ENCODE peak calls at places on chromosome 12, in ten cellular contexts. One of them, this sample, is unnamed.

GRCh38 chr12:112418248-112418595 is 525 bp upstream of the PTPN11 start:
- DNase-seq in activated T-helper 1 cell treated with Interleukin-2 at 50 U/mL for 16 hours: no peak
- DNase-seq in fibroblast of mammary gland: no peak
- DNase-seq in AG20443: no peak
- DNase-seq in heart right ventricle: no peak
- DNase-seq in breast epithelium: no peak
- DNase-seq in NCI-H1105: no peak
- DNase-seq in fibroblast of the aortic adventitia: no peak
- DNase-seq in CD8-positive, alpha-beta T cell: no peak
- DNase-seq in anterior cingulate cortex: no peak
- DNase-seq in this sample: no peak

GRCh38 chr12:76653342-76653741 is 93.8 kb upstream of the OSBPL8 start:
- DNase-seq in anterior cingulate cortex: no peak
- DNase-seq in heart right ventricle: no peak
- DNase-seq in fibroblast of the aortic adventitia: no peak
- DNase-seq in breast epithelium: no peak
- DNase-seq in activated T-helper 1 cell treated with Interleukin-2 at 50 U/mL for 16 hours: no peak
- DNase-seq in fibroblast of mammary gland: no peak
- DNase-seq in AG20443: no peak
- DNase-seq in NCI-H1105: no peak
- DNase-seq in CD8-positive, alpha-beta T cell: no peak
- DNase-seq in this sample: no peak

GRCh38 chr12:109947511-109947910 is 47.4 kb downstream of the TCHP start:
- DNase-seq in breast epithelium: no peak
- DNase-seq in fibroblast of the aortic adventitia: peak
- DNase-seq in anterior cingulate cortex: no peak
- DNase-seq in NCI-H1105: no peak
- DNase-seq in activated T-helper 1 cell treated with Interleukin-2 at 50 U/mL for 16 hours: no peak
- DNase-seq in heart right ventricle: no peak
- DNase-seq in AG20443: peak
- DNase-seq in fibroblast of mammary gland: peak
- DNase-seq in CD8-positive, alpha-beta T cell: no peak
- DNase-seq in this sample: no peak

GRCh38 chr12:53776872-53777271 is 25.1 kb upstream of the CISTR start:
- DNase-seq in CD8-positive, alpha-beta T cell: no peak
- DNase-seq in AG20443: no peak
- DNase-seq in breast epithelium: no peak
- DNase-seq in fibroblast of mammary gland: no peak
- DNase-seq in anterior cingulate cortex: no peak
- DNase-seq in activated T-helper 1 cell treated with Interleukin-2 at 50 U/mL for 16 hours: no peak
- DNase-seq in NCI-H1105: no peak
- DNase-seq in heart right ventricle: no peak
- DNase-seq in fibroblast of the aortic adventitia: no peak
- DNase-seq in this sample: no peak

GRCh38 chr12:57590892-57591566 is at the start of gene PIP4K2C:
- DNase-seq in AG20443: peak
- DNase-seq in NCI-H1105: peak
- DNase-seq in fibroblast of the aortic adventitia: peak
- DNase-seq in heart right ventricle: peak
- DNase-seq in fibroblast of mammary gland: peak
- DNase-seq in anterior cingulate cortex: peak
- DNase-seq in breast epithelium: peak
- DNase-seq in CD8-positive, alpha-beta T cell: peak
- DNase-seq in activated T-helper 1 cell treated with Interleukin-2 at 50 U/mL for 16 hours: peak
- DNase-seq in this sample: peak

GRCh38 chr12:57592551-57593165 is 1.7 kb downstream of the PIP4K2C start:
- DNase-seq in heart right ventricle: no peak
- DNase-seq in AG20443: no peak
- DNase-seq in fibroblast of mammary gland: no peak
- DNase-seq in NCI-H1105: no peak
- DNase-seq in CD8-positive, alpha-beta T cell: no peak
- DNase-seq in fibroblast of the aortic adventitia: no peak
- DNase-seq in activated T-helper 1 cell treated with Interleukin-2 at 50 U/mL for 16 hours: no peak
- DNase-seq in breast epithelium: no peak
- DNase-seq in anterior cingulate cortex: no peak
- DNase-seq in this sample: no peak

GRCh38 chr12:21456291-21456780 is 18.9 kb downstream of the PYROXD1 start:
- DNase-seq in fibroblast of mammary gland: no peak
- DNase-seq in breast epithelium: no peak
- DNase-seq in CD8-positive, alpha-beta T cell: peak
- DNase-seq in fibroblast of the aortic adventitia: no peak
- DNase-seq in NCI-H1105: no peak
- DNase-seq in anterior cingulate cortex: no peak
- DNase-seq in AG20443: no peak
- DNase-seq in heart right ventricle: no peak
- DNase-seq in activated T-helper 1 cell treated with Interleukin-2 at 50 U/mL for 16 hours: peak
- DNase-seq in this sample: no peak

GRCh38 chr12:57852195-57852594 is 5.7 kb upstream of the CTDSP2 start:
- DNase-seq in activated T-helper 1 cell treated with Interleukin-2 at 50 U/mL for 16 hours: no peak
- DNase-seq in anterior cingulate cortex: no peak
- DNase-seq in AG20443: no peak
- DNase-seq in breast epithelium: no peak
- DNase-seq in fibroblast of the aortic adventitia: no peak
- DNase-seq in heart right ventricle: peak
- DNase-seq in NCI-H1105: no peak
- DNase-seq in fibroblast of mammary gland: no peak
- DNase-seq in CD8-positive, alpha-beta T cell: no peak
- DNase-seq in this sample: no peak

GRCh38 chr12:113040722-113041168 is 15.8 kb upstream of the DTX1 start:
- DNase-seq in anterior cingulate cortex: no peak
- DNase-seq in activated T-helper 1 cell treated with Interleukin-2 at 50 U/mL for 16 hours: no peak
- DNase-seq in fibroblast of mammary gland: peak
- DNase-seq in fibroblast of the aortic adventitia: peak
- DNase-seq in heart right ventricle: peak
- DNase-seq in AG20443: peak
- DNase-seq in breast epithelium: no peak
- DNase-seq in CD8-positive, alpha-beta T cell: no peak
- DNase-seq in NCI-H1105: no peak
- DNase-seq in this sample: no peak

GRCh38 chr12:79624378-79624777 is 66.4 kb downstream of the PAWR start:
- DNase-seq in AG20443: no peak
- DNase-seq in heart right ventricle: no peak
- DNase-seq in activated T-helper 1 cell treated with Interleukin-2 at 50 U/mL for 16 hours: no peak
- DNase-seq in fibroblast of the aortic adventitia: peak
- DNase-seq in CD8-positive, alpha-beta T cell: no peak
- DNase-seq in anterior cingulate cortex: no peak
- DNase-seq in fibroblast of mammary gland: no peak
- DNase-seq in NCI-H1105: no peak
- DNase-seq in breast epithelium: no peak
- DNase-seq in this sample: no peak

GRCh38 chr12:2074792-2075191 is 22.0 kb downstream of the CACNA1C start:
- DNase-seq in breast epithelium: no peak
- DNase-seq in fibroblast of the aortic adventitia: no peak
- DNase-seq in anterior cingulate cortex: no peak
- DNase-seq in fibroblast of mammary gland: no peak
- DNase-seq in activated T-helper 1 cell treated with Interleukin-2 at 50 U/mL for 16 hours: no peak
- DNase-seq in CD8-positive, alpha-beta T cell: no peak
- DNase-seq in NCI-H1105: no peak
- DNase-seq in heart right ventricle: no peak
- DNase-seq in AG20443: no peak
- DNase-seq in this sample: no peak

GRCh38 chr12:125243811-125244210 is 178.6 kb downstream of the AACS start:
- DNase-seq in AG20443: no peak
- DNase-seq in fibroblast of mammary gland: no peak
- DNase-seq in fibroblast of the aortic adventitia: no peak
- DNase-seq in activated T-helper 1 cell treated with Interleukin-2 at 50 U/mL for 16 hours: no peak
- DNase-seq in anterior cingulate cortex: no peak
- DNase-seq in breast epithelium: no peak
- DNase-seq in CD8-positive, alpha-beta T cell: no peak
- DNase-seq in heart right ventricle: no peak
- DNase-seq in NCI-H1105: no peak
- DNase-seq in this sample: no peak

GRCh38 chr12:80763874-80764273 is 47.2 kb downstream of the MYF5 start:
- DNase-seq in anterior cingulate cortex: no peak
- DNase-seq in CD8-positive, alpha-beta T cell: no peak
- DNase-seq in fibroblast of the aortic adventitia: peak
- DNase-seq in NCI-H1105: peak
- DNase-seq in heart right ventricle: no peak
- DNase-seq in AG20443: peak
- DNase-seq in fibroblast of mammary gland: peak
- DNase-seq in breast epithelium: no peak
- DNase-seq in activated T-helper 1 cell treated with Interleukin-2 at 50 U/mL for 16 hours: no peak
- DNase-seq in this sample: peak

GRCh38 chr12:131335456-131335855 is 375.4 kb upstream of the SFSWAP start:
- DNase-seq in NCI-H1105: no peak
- DNase-seq in fibroblast of mammary gland: no peak
- DNase-seq in CD8-positive, alpha-beta T cell: no peak
- DNase-seq in breast epithelium: no peak
- DNase-seq in AG20443: no peak
- DNase-seq in activated T-helper 1 cell treated with Interleukin-2 at 50 U/mL for 16 hours: no peak
- DNase-seq in heart right ventricle: no peak
- DNase-seq in fibroblast of the aortic adventitia: no peak
- DNase-seq in anterior cingulate cortex: no peak
- DNase-seq in this sample: no peak

GRCh38 chr12:753401-754237 is 1.2 kb downstream of the WNK1 start:
- DNase-seq in heart right ventricle: peak
- DNase-seq in breast epithelium: peak
- DNase-seq in fibroblast of the aortic adventitia: peak
- DNase-seq in AG20443: peak
- DNase-seq in NCI-H1105: no peak
- DNase-seq in CD8-positive, alpha-beta T cell: peak
- DNase-seq in activated T-helper 1 cell treated with Interleukin-2 at 50 U/mL for 16 hours: peak
- DNase-seq in fibroblast of mammary gland: peak
- DNase-seq in anterior cingulate cortex: peak
- DNase-seq in this sample: no peak

GRCh38 chr12:87828384-87828973 is 200.7 kb downstream of the C12orf50 start:
- DNase-seq in CD8-positive, alpha-beta T cell: no peak
- DNase-seq in AG20443: no peak
- DNase-seq in anterior cingulate cortex: no peak
- DNase-seq in activated T-helper 1 cell treated with Interleukin-2 at 50 U/mL for 16 hours: no peak
- DNase-seq in heart right ventricle: no peak
- DNase-seq in NCI-H1105: no peak
- DNase-seq in breast epithelium: no peak
- DNase-seq in fibroblast of mammary gland: no peak
- DNase-seq in fibroblast of the aortic adventitia: no peak
- DNase-seq in this sample: no peak

GRCh38 chr12:95385246-95385645 is 88.7 kb upstream of the METAP2 start:
- DNase-seq in AG20443: peak
- DNase-seq in fibroblast of mammary gland: peak
- DNase-seq in anterior cingulate cortex: peak
- DNase-seq in heart right ventricle: no peak
- DNase-seq in activated T-helper 1 cell treated with Interleukin-2 at 50 U/mL for 16 hours: no peak
- DNase-seq in fibroblast of the aortic adventitia: peak
- DNase-seq in CD8-positive, alpha-beta T cell: no peak
- DNase-seq in NCI-H1105: no peak
- DNase-seq in breast epithelium: peak
- DNase-seq in this sample: no peak

GRCh38 chr12:51321882-51322281 is 2.1 kb downstream of the BIN2 start:
- DNase-seq in AG20443: no peak
- DNase-seq in fibroblast of the aortic adventitia: no peak
- DNase-seq in activated T-helper 1 cell treated with Interleukin-2 at 50 U/mL for 16 hours: no peak
- DNase-seq in CD8-positive, alpha-beta T cell: no peak
- DNase-seq in fibroblast of mammary gland: no peak
- DNase-seq in breast epithelium: no peak
- DNase-seq in NCI-H1105: no peak
- DNase-seq in anterior cingulate cortex: no peak
- DNase-seq in heart right ventricle: no peak
- DNase-seq in this sample: no peak

GRCh38 chr12:2225736-2226135 is 172.9 kb downstream of the CACNA1C start:
- DNase-seq in activated T-helper 1 cell treated with Interleukin-2 at 50 U/mL for 16 hours: no peak
- DNase-seq in AG20443: peak
- DNase-seq in breast epithelium: no peak
- DNase-seq in heart right ventricle: no peak
- DNase-seq in fibroblast of the aortic adventitia: peak
- DNase-seq in CD8-positive, alpha-beta T cell: no peak
- DNase-seq in NCI-H1105: no peak
- DNase-seq in fibroblast of mammary gland: peak
- DNase-seq in anterior cingulate cortex: no peak
- DNase-seq in this sample: no peak

GRCh38 chr12:110039085-110039807 is 9.1 kb downstream of the C12orf76 start:
- DNase-seq in AG20443: peak
- DNase-seq in anterior cingulate cortex: no peak
- DNase-seq in CD8-positive, alpha-beta T cell: peak
- DNase-seq in NCI-H1105: no peak
- DNase-seq in breast epithelium: peak
- DNase-seq in fibroblast of the aortic adventitia: peak
- DNase-seq in activated T-helper 1 cell treated with Interleukin-2 at 50 U/mL for 16 hours: peak
- DNase-seq in fibroblast of mammary gland: peak
- DNase-seq in heart right ventricle: no peak
- DNase-seq in this sample: no peak

GRCh38 chr12:124026755-124027745 is 54.0 kb downstream of the ZNF664 start:
- DNase-seq in AG20443: peak
- DNase-seq in activated T-helper 1 cell treated with Interleukin-2 at 50 U/mL for 16 hours: no peak
- DNase-seq in NCI-H1105: no peak
- DNase-seq in anterior cingulate cortex: no peak
- DNase-seq in CD8-positive, alpha-beta T cell: no peak
- DNase-seq in heart right ventricle: no peak
- DNase-seq in fibroblast of mammary gland: peak
- DNase-seq in breast epithelium: no peak
- DNase-seq in fibroblast of the aortic adventitia: peak
- DNase-seq in this sample: no peak

GRCh38 chr12:64522807-64523206 is 70.9 kb downstream of the TBK1 start:
- DNase-seq in breast epithelium: no peak
- DNase-seq in anterior cingulate cortex: no peak
- DNase-seq in fibroblast of the aortic adventitia: peak
- DNase-seq in activated T-helper 1 cell treated with Interleukin-2 at 50 U/mL for 16 hours: no peak
- DNase-seq in fibroblast of mammary gland: peak
- DNase-seq in CD8-positive, alpha-beta T cell: no peak
- DNase-seq in NCI-H1105: no peak
- DNase-seq in heart right ventricle: no peak
- DNase-seq in AG20443: peak
- DNase-seq in this sample: no peak

GRCh38 chr12:85690146-85690545 is 146.1 kb downstream of the RASSF9 start:
- DNase-seq in activated T-helper 1 cell treated with Interleukin-2 at 50 U/mL for 16 hours: no peak
- DNase-seq in fibroblast of the aortic adventitia: no peak
- DNase-seq in NCI-H1105: no peak
- DNase-seq in breast epithelium: no peak
- DNase-seq in heart right ventricle: no peak
- DNase-seq in fibroblast of mammary gland: no peak
- DNase-seq in CD8-positive, alpha-beta T cell: no peak
- DNase-seq in anterior cingulate cortex: no peak
- DNase-seq in AG20443: no peak
- DNase-seq in this sample: no peak

GRCh38 chr12:100721193-100721592 is 73.4 kb upstream of the ANO4 start:
- DNase-seq in fibroblast of the aortic adventitia: no peak
- DNase-seq in anterior cingulate cortex: no peak
- DNase-seq in NCI-H1105: no peak
- DNase-seq in breast epithelium: no peak
- DNase-seq in CD8-positive, alpha-beta T cell: no peak
- DNase-seq in heart right ventricle: no peak
- DNase-seq in AG20443: no peak
- DNase-seq in fibroblast of mammary gland: no peak
- DNase-seq in activated T-helper 1 cell treated with Interleukin-2 at 50 U/mL for 16 hours: no peak
- DNase-seq in this sample: no peak

GRCh38 chr12:94777936-94778335 is 127.6 kb upstream of the TMCC3 start:
- DNase-seq in AG20443: no peak
- DNase-seq in NCI-H1105: no peak
- DNase-seq in fibroblast of the aortic adventitia: no peak
- DNase-seq in fibroblast of mammary gland: no peak
- DNase-seq in heart right ventricle: no peak
- DNase-seq in breast epithelium: no peak
- DNase-seq in CD8-positive, alpha-beta T cell: no peak
- DNase-seq in activated T-helper 1 cell treated with Interleukin-2 at 50 U/mL for 16 hours: no peak
- DNase-seq in anterior cingulate cortex: no peak
- DNase-seq in this sample: no peak

GRCh38 chr12:6338955-6339761 is 2.7 kb downstream of the TNFRSF1A start:
- DNase-seq in NCI-H1105: no peak
- DNase-seq in fibroblast of the aortic adventitia: no peak
- DNase-seq in AG20443: no peak
- DNase-seq in activated T-helper 1 cell treated with Interleukin-2 at 50 U/mL for 16 hours: no peak
- DNase-seq in fibroblast of mammary gland: no peak
- DNase-seq in breast epithelium: no peak
- DNase-seq in heart right ventricle: no peak
- DNase-seq in anterior cingulate cortex: no peak
- DNase-seq in CD8-positive, alpha-beta T cell: no peak
- DNase-seq in this sample: no peak

GRCh38 chr12:109378579-109378978 is 30.9 kb downstream of the MYO1H start:
- DNase-seq in CD8-positive, alpha-beta T cell: no peak
- DNase-seq in breast epithelium: no peak
- DNase-seq in fibroblast of the aortic adventitia: no peak
- DNase-seq in fibroblast of mammary gland: no peak
- DNase-seq in NCI-H1105: no peak
- DNase-seq in AG20443: no peak
- DNase-seq in heart right ventricle: no peak
- DNase-seq in activated T-helper 1 cell treated with Interleukin-2 at 50 U/mL for 16 hours: no peak
- DNase-seq in anterior cingulate cortex: no peak
- DNase-seq in this sample: no peak

GRCh38 chr12:68446896-68447806 is 115.0 kb upstream of the MDM1 start:
- DNase-seq in fibroblast of the aortic adventitia: peak
- DNase-seq in fibroblast of mammary gland: peak
- DNase-seq in anterior cingulate cortex: no peak
- DNase-seq in NCI-H1105: no peak
- DNase-seq in activated T-helper 1 cell treated with Interleukin-2 at 50 U/mL for 16 hours: no peak
- DNase-seq in CD8-positive, alpha-beta T cell: no peak
- DNase-seq in AG20443: peak
- DNase-seq in heart right ventricle: no peak
- DNase-seq in breast epithelium: no peak
- DNase-seq in this sample: no peak